ENCODE peak calls at places on chromosomes 11 and 22, in nine cellular contexts. T is HL-60, R is sigmoid colon, F is SK-N-SH, G is stomach, N is K562, C is Panc1, Z is breast epithelium, W is GM12892. S is an unnamed sample.

GRCh38 chr11:93198221-93198650 is 445 bp upstream of the SLC36A4 start:
- DNase-seq in T (no peak), R (no peak), F (no peak), G (no peak), N (no peak), C (peak; percentile 4), Z (no peak), W (no peak), S (no peak)

GRCh38 chr11:75195164-75195962 is 44.5 kb downstream of the SLCO2B1 start:
- DNase-seq in T (no peak), R (peak; percentile 84), F (peak; percentile 71), G (no peak), N (no peak), C (no peak), Z (no peak), W (no peak), S (no peak)

GRCh38 chr11:44755553-44756505 is 29.1 kb downstream of the TSPAN18 start:
- DNase-seq in T (no peak), R (peak; percentile 92), F (peak; percentile 42), G (no peak), N (no peak), C (no peak), Z (no peak), W (no peak), S (no peak)

GRCh38 chr11:128595775-128596174 is 8.4 kb upstream of the ETS1 start:
- DNase-seq in T (no peak), R (no peak), F (no peak), G (no peak), N (no peak), C (no peak), Z (no peak), W (no peak), S (no peak)

GRCh38 chr11:62602141-62603071 is 741 bp upstream of the MTA2 start:
- DNase-seq in T (no peak), R (peak; percentile 89), F (peak; percentile 87), G (peak; percentile 65), N (peak; percentile 86), C (no peak), Z (peak; percentile 72), W (peak; percentile 33), S (peak; percentile 91)

GRCh38 chr11:91932151-91932821 is 292.3 kb upstream of the FAT3 start:
- DNase-seq in T (no peak), R (no peak), F (peak; percentile 48), G (no peak), N (no peak), C (no peak), Z (no peak), W (no peak), S (no peak)

GRCh38 chr22:50169774-50170341 is 673 bp upstream of the PANX2 start:
- DNase-seq in T (no peak), R (peak; percentile 47), F (peak; percentile 80), G (peak; percentile 59), N (peak; percentile 78), C (no peak), Z (no peak), W (no peak), S (peak; percentile 87)

GRCh38 chr11:87030458-87031054 is 7.2 kb upstream of the TMEM135 start:
- DNase-seq in T (no peak), R (no peak), F (no peak), G (no peak), N (no peak), C (no peak), Z (no peak), W (no peak), S (no peak)

DNA sequence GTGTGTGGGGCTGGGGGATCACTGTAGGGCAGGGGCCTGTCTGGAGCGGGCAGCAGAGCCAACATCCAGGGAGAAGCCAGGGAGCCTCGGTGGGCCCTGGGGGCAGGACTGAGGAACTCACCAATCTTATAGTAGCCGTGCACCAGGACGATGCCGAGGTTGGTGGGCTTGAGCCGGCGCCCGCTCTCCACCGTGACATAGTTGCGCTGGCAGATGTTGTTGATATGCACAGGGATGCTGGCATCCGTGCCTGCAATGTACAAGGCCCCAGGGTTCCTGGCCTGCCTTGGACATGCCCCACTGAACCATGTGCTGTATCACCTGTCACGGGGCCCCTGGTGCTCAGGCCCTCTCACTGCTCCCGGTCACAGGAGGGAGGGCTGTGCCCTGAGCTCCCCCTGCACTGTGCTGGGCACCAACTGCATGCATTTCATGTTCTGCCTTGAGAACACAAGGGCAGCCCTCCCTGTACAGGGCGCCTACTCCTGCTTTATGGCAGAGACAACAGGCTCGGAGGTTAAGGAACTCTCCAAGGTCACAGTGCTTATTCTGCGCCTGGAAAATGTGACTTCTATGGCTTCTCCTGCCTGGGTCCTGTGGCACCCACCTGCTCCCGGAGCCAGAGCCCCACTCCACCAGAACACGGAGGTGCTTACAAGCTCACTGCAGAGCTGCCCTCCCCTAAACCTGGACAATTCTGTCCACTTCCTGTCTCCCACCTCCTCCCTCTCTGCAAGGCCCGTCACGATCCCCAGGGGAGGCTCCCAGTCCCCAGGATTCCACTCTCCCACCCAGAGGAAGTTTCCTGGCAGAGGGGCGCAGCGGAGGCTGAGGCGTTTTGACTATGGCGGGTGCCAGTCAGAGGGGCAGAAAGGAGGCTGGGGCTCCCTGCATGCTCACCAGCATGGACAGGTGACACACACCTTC is 7.8 kb upstream of the PPM1F start:
- DNase-seq in T (no peak), R (no peak), F (no peak), G (no peak), N (no peak), C (no peak), Z (no peak), W (no peak), S (no peak)
- TF ChIP-seq POLR2AphosphoS5 in T (peak; percentile 15), R (no peak), F (no peak), G (no peak), N (peak; percentile 78), C (no peak), Z (no peak), W (no peak), S (peak; percentile 44)

GRCh38 chr11:70913715-70914231 is 338.6 kb downstream of the SHANK2 start:
- DNase-seq in T (no peak), R (peak; percentile 77), F (no peak), G (peak; percentile 40), N (no peak), C (no peak), Z (peak; percentile 15), W (no peak), S (peak; percentile 50)

GRCh38 chr11:70912226-70912840 is 340.0 kb downstream of the SHANK2 start:
- DNase-seq in T (no peak), R (no peak), F (no peak), G (no peak), N (no peak), C (no peak), Z (peak; percentile 17), W (no peak), S (peak; percentile 21)

GRCh38 chr11:70906101-70906500 is 346.3 kb downstream of the SHANK2 start:
- DNase-seq in T (no peak), R (no peak), F (no peak), G (no peak), N (no peak), C (no peak), Z (peak; percentile 43), W (no peak), S (peak; percentile 37)

GRCh38 chr11:70910835-70911234 is 341.5 kb downstream of the SHANK2 start:
- DNase-seq in T (no peak), R (no peak), F (no peak), G (no peak), N (no peak), C (no peak), Z (peak; percentile 3), W (no peak), S (peak; percentile 9)

GRCh38 chr11:70908223-70908622 is 344.2 kb downstream of the SHANK2 start:
- DNase-seq in T (no peak), R (peak; percentile 90), F (no peak), G (no peak), N (no peak), C (no peak), Z (peak; percentile 45), W (no peak), S (peak; percentile 43)
- TF ChIP-seq POLR2AphosphoS5 in T (no peak), R (peak; percentile 47), F (no peak), G (no peak), N (no peak), C (no peak), Z (no peak), W (no peak), S (no peak)

GRCh38 chr11:57325735-57326048 is 940 bp upstream of the TNKS1BP1 start:
- DNase-seq in T (no peak), R (peak; percentile 83), F (peak; percentile 51), G (peak; percentile 80), N (no peak), C (no peak), Z (no peak), W (no peak), S (no peak)

GRCh38 chr11:57322881-57323467 is 1.8 kb downstream of the TNKS1BP1 start:
- DNase-seq in T (no peak), R (peak; percentile 60), F (no peak), G (no peak), N (no peak), C (no peak), Z (no peak), W (no peak), S (no peak)

GRCh38 chr11:57324886-57325734 is at the start of gene TNKS1BP1:
- DNase-seq in T (peak; percentile 91), R (peak; percentile 99), F (peak; percentile 94), G (peak; percentile 98), N (peak; percentile 90), C (no peak), Z (peak; percentile 98), W (peak; percentile 90), S (peak; percentile 98)

GRCh38 chr11:57323503-57324153 is 1.1 kb downstream of the TNKS1BP1 start:
- DNase-seq in T (no peak), R (no peak), F (no peak), G (no peak), N (no peak), C (no peak), Z (no peak), W (no peak), S (no peak)

GRCh38 chr11:57324154-57324885 is 432 bp downstream of the TNKS1BP1 start:
- DNase-seq in T (no peak), R (peak; percentile 80), F (peak; percentile 94), G (peak; percentile 33), N (peak; percentile 80), C (no peak), Z (no peak), W (peak; percentile 59), S (peak; percentile 89)
- TF ChIP-seq POLR2AphosphoS5 in T (no peak), R (peak; percentile 18), F (no peak), G (no peak), N (no peak), C (no peak), Z (no peak), W (no peak), S (no peak)

GRCh38 chr11:76781046-76781801 is 1.9 kb upstream of the TSKU start:
- DNase-seq in T (no peak), R (no peak), F (no peak), G (no peak), N (no peak), C (no peak), Z (no peak), W (no peak), S (peak; percentile 33)

GRCh38 chr11:76783901-76784813 is 1.0 kb downstream of the TSKU start:
- DNase-seq in T (no peak), R (peak; percentile 81), F (peak; percentile 97), G (peak; percentile 56), N (peak; percentile 81), C (no peak), Z (peak; percentile 63), W (no peak), S (peak; percentile 74)

GRCh38 chr11:76781861-76782500 is 1.2 kb upstream of the TSKU start:
- DNase-seq in T (no peak), R (no peak), F (no peak), G (no peak), N (no peak), C (no peak), Z (no peak), W (no peak), S (peak; percentile 33)

GRCh38 chr11:76783294-76783900 is at the start of gene TSKU:
- DNase-seq in T (no peak), R (no peak), F (no peak), G (no peak), N (no peak), C (no peak), Z (no peak), W (no peak), S (no peak)

GRCh38 chr11:76782526-76783293 is 446 bp upstream of the TSKU start:
- DNase-seq in T (peak; percentile 51), R (peak; percentile 95), F (peak; percentile 94), G (peak; percentile 82), N (peak; percentile 92), C (no peak), Z (peak; percentile 76), W (peak; percentile 48), S (peak; percentile 88)
- TF ChIP-seq POLR2AphosphoS5 in T (no peak), R (peak; percentile 66), F (peak; percentile 62), G (peak; percentile 58), N (peak; percentile 18), C (no peak), Z (no peak), W (no peak), S (peak; percentile 76)

S was measured in spleen.